ENCODE peak calls at places on chromosomes 3 and 15, in six cellular contexts. One of them, this sample, is unnamed.

GRCh38 chr3:12229144-12229871 is 59.6 kb upstream of the PPARG start:
- DNase-seq in body of pancreas: peak
- DNase-seq in A549: no peak
- DNase-seq in stomach: peak
- DNase-seq in testis: no peak
- DNase-seq in IMR-90: no peak
- DNase-seq in this sample: peak

GRCh38 chr15:70062321-70062956 is 35.3 kb downstream of the TLE3 start:
- DNase-seq in body of pancreas: peak
- DNase-seq in A549: no peak
- DNase-seq in stomach: peak
- DNase-seq in testis: peak
- DNase-seq in IMR-90: peak
- DNase-seq in this sample: no peak

GRCh38 chr3:16912400-16913263 is 27.9 kb downstream of the PLCL2 start:
- DNase-seq in body of pancreas: no peak
- DNase-seq in A549: no peak
- DNase-seq in stomach: no peak
- DNase-seq in testis: no peak
- DNase-seq in IMR-90: no peak
- DNase-seq in this sample: no peak

GRCh38 chr15:84981711-84982300 is at the start of gene PDE8A:
- DNase-seq in body of pancreas: peak
- DNase-seq in A549: peak
- DNase-seq in stomach: peak
- DNase-seq in testis: peak
- DNase-seq in IMR-90: peak
- DNase-seq in this sample: peak

GRCh38 chr3:129343643-129344360 is 65.1 kb downstream of the HMCES start:
- DNase-seq in body of pancreas: peak
- DNase-seq in A549: peak
- DNase-seq in stomach: peak
- DNase-seq in testis: peak
- DNase-seq in IMR-90: no peak
- DNase-seq in this sample: peak

GRCh38 chr15:89179966-89180875 is 41.2 kb downstream of the RLBP1 start:
- DNase-seq in body of pancreas: no peak
- DNase-seq in A549: no peak
- DNase-seq in stomach: no peak
- DNase-seq in testis: no peak
- DNase-seq in IMR-90: peak
- DNase-seq in this sample: no peak

GRCh38 chr15:101179341-101180153 is 72.3 kb downstream of the CHSY1 start:
- DNase-seq in body of pancreas: no peak
- DNase-seq in A549: no peak
- DNase-seq in stomach: no peak
- DNase-seq in testis: peak
- DNase-seq in IMR-90: peak
- DNase-seq in this sample: no peak

GRCh38 chr3:45807645-45808540 is 11.6 kb upstream of the SLC6A20 start:
- DNase-seq in body of pancreas: no peak
- DNase-seq in A549: no peak
- DNase-seq in stomach: no peak
- DNase-seq in testis: no peak
- DNase-seq in IMR-90: no peak
- DNase-seq in this sample: no peak

GRCh38 chr3:38782148-38782547 is 33.9 kb downstream of the SCN10A start:
- DNase-seq in body of pancreas: no peak
- DNase-seq in A549: no peak
- DNase-seq in stomach: no peak
- DNase-seq in testis: no peak
- DNase-seq in IMR-90: no peak
- DNase-seq in this sample: peak

GRCh38 chr3:183613366-183614293 is 21.8 kb upstream of the KLHL24 start:
- DNase-seq in body of pancreas: no peak
- DNase-seq in A549: no peak
- DNase-seq in stomach: no peak
- DNase-seq in testis: no peak
- DNase-seq in IMR-90: no peak
- DNase-seq in this sample: no peak

GRCh38 chr3:42005426-42005825 is 43.5 kb upstream of the ULK4 start:
- DNase-seq in body of pancreas: no peak
- DNase-seq in A549: no peak
- DNase-seq in stomach: no peak
- DNase-seq in testis: no peak
- DNase-seq in IMR-90: no peak
- DNase-seq in this sample: no peak

GRCh38 chr3:39011191-39011736 is 40.5 kb downstream of the SCN11A start:
- DNase-seq in body of pancreas: no peak
- DNase-seq in A549: no peak
- DNase-seq in stomach: no peak
- DNase-seq in testis: no peak
- DNase-seq in IMR-90: no peak
- DNase-seq in this sample: peak

GRCh38 chr3:35793668-35794067 is 154.3 kb downstream of the ARPP21 start:
- DNase-seq in body of pancreas: no peak
- DNase-seq in A549: no peak
- DNase-seq in stomach: no peak
- DNase-seq in testis: peak
- DNase-seq in IMR-90: no peak
- DNase-seq in this sample: no peak

GRCh38 chr15:85624241-85624855 is 170.4 kb downstream of the KLHL25 start:
- DNase-seq in body of pancreas: no peak
- DNase-seq in A549: no peak
- DNase-seq in stomach: no peak
- DNase-seq in testis: peak
- DNase-seq in IMR-90: no peak
- DNase-seq in this sample: peak

GRCh38 chr15:90307661-90308060 is 42.2 kb downstream of the NGRN start:
- DNase-seq in body of pancreas: no peak
- DNase-seq in A549: no peak
- DNase-seq in stomach: no peak
- DNase-seq in testis: no peak
- DNase-seq in IMR-90: no peak
- DNase-seq in this sample: no peak

GRCh38 chr15:90305932-90306331 is 40.5 kb downstream of the NGRN start:
- DNase-seq in body of pancreas: no peak
- DNase-seq in A549: no peak
- DNase-seq in stomach: no peak
- DNase-seq in testis: no peak
- DNase-seq in IMR-90: no peak
- DNase-seq in this sample: no peak

GRCh38 chr15:90306560-90306959 is 41.1 kb downstream of the NGRN start:
- DNase-seq in body of pancreas: no peak
- DNase-seq in A549: no peak
- DNase-seq in stomach: no peak
- DNase-seq in testis: no peak
- DNase-seq in IMR-90: no peak
- DNase-seq in this sample: peak

GRCh38 chr15:90309050-90309449 is 43.0 kb upstream of the ZNF774 start:
- DNase-seq in body of pancreas: no peak
- DNase-seq in A549: no peak
- DNase-seq in stomach: no peak
- DNase-seq in testis: no peak
- DNase-seq in IMR-90: no peak
- DNase-seq in this sample: no peak
- TF ChIP-seq CTCF in body of pancreas: no peak
- TF ChIP-seq CTCF in A549: no peak
- TF ChIP-seq CTCF in stomach: no peak
- TF ChIP-seq CTCF in testis: no peak
- TF ChIP-seq CTCF in IMR-90: no peak
- TF ChIP-seq CTCF in this sample: no peak

DNA sequence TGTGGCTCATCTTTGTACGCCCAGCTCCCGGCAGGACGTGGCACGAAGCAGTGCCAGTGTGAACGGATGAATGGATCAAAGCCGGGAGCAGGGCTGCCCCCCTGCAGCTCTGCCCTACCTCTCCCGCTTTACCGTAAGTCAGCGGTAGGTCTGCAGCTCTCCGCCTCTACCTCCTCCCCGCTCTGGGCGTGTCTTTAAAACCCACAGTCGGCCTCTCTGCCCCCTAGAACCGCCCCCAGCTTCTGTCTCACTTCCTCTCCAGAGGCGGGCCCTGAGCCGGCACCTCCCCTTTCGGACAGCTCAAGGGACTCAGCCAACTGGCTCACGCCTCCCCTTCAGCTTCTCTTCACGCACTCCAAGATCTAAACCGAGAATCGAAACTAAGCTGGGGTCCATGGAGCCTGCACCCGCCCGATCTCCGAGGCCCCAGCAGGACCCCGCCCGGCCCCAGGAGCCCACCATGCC is at the start of gene PML:
- DNase-seq in body of pancreas: peak
- DNase-seq in A549: peak
- DNase-seq in stomach: peak
- DNase-seq in testis: peak
- DNase-seq in IMR-90: peak
- DNase-seq in this sample: peak
- TF ChIP-seq POLR2A in body of pancreas: peak
- TF ChIP-seq POLR2A in A549: peak
- TF ChIP-seq POLR2A in stomach: peak
- TF ChIP-seq POLR2A in testis: peak
- TF ChIP-seq POLR2A in IMR-90: peak
- TF ChIP-seq POLR2A in this sample: peak

DNA sequence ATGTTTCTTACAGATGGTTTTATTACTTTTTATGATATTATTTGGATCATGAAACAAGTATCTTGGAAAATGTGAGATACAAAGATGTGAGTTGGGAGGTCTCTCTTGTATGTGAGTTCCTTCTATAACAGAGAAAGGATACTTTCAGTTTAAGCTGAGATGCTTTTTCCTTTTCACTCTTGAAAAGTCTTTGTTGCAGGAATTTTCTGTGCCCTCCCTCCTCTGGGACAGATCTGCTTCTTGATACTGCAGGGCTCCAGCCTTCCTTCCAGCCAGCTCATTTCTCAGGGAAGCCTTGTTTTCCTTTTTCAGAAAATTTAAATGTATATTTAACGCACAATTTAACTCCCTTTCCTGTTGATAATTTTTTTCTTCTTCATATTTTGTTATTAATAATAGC is 105.4 kb downstream of the IGF1R start:
- DNase-seq in body of pancreas: no peak
- DNase-seq in A549: no peak
- DNase-seq in stomach: no peak
- DNase-seq in testis: no peak
- DNase-seq in IMR-90: no peak
- DNase-seq in this sample: no peak
- H3K4me3 ChIP-seq in body of pancreas: no peak
- H3K4me3 ChIP-seq in A549: peak
- H3K4me3 ChIP-seq in stomach: peak
- H3K4me3 ChIP-seq in testis: no peak
- H3K4me3 ChIP-seq in IMR-90: peak
- H3K4me3 ChIP-seq in this sample: no peak

GRCh38 chr3:170488802-170489201 is 70.1 kb downstream of the CLDN11 start:
- DNase-seq in body of pancreas: no peak
- DNase-seq in A549: peak
- DNase-seq in stomach: no peak
- DNase-seq in testis: no peak
- DNase-seq in IMR-90: peak
- DNase-seq in this sample: no peak
- TF ChIP-seq CTCF in body of pancreas: no peak
- TF ChIP-seq CTCF in A549: no peak
- TF ChIP-seq CTCF in stomach: no peak
- TF ChIP-seq CTCF in testis: no peak
- TF ChIP-seq CTCF in IMR-90: no peak
- TF ChIP-seq CTCF in this sample: no peak

This sample was measured in NB4.